ENCODE peak calls at places on chromosome 1, in nine cellular contexts. One of them, this sample, is unnamed.

GRCh38 chr1:235513495-235514366 is 9.5 kb upstream of the B3GALNT2 start:
- DNase-seq in NK-92 treated with Interleukin-12 subunit alpha and Interleukin-12 subunit beta, amount 100 ng/mL, for 24 hours: no peak
- DNase-seq in activated effector memory CD4-positive, alpha-beta T cell treated with anti-CD3 and anti-CD28 coated beads, Interleukin-2, amount 50 U/mL, for 16 hours: no peak
- DNase-seq in NCI-H524: peak; percentile 78
- DNase-seq in GM04503: no peak
- DNase-seq in caudate nucleus: no peak
- DNase-seq in upper lobe of right lung: no peak
- DNase-seq in ACHN: peak; percentile 73
- DNase-seq in stimulated activated CD8-positive, alpha-beta memory T cell treated with anti-CD3 and anti-CD28 coated beads, Interleukin-7, amount 100 ng/mL, for 1 hour: no peak
- DNase-seq in this sample: peak; percentile 57

GRCh38 chr1:226406401-226406881 is 1.5 kb downstream of the PARP1 start:
- DNase-seq in NCI-H524: peak; percentile 14
- DNase-seq in caudate nucleus: no peak
- DNase-seq in activated effector memory CD4-positive, alpha-beta T cell treated with anti-CD3 and anti-CD28 coated beads, Interleukin-2, amount 50 U/mL, for 16 hours: no peak
- DNase-seq in GM04503: no peak
- DNase-seq in stimulated activated CD8-positive, alpha-beta memory T cell treated with anti-CD3 and anti-CD28 coated beads, Interleukin-7, amount 100 ng/mL, for 1 hour: no peak
- DNase-seq in ACHN: peak; percentile 41
- DNase-seq in upper lobe of right lung: no peak
- DNase-seq in NK-92 treated with Interleukin-12 subunit alpha and Interleukin-12 subunit beta, amount 100 ng/mL, for 24 hours: no peak
- DNase-seq in this sample: peak; percentile 48

GRCh38 chr1:30472526-30472925 is 250.9 kb downstream of the MATN1 start:
- DNase-seq in NK-92 treated with Interleukin-12 subunit alpha and Interleukin-12 subunit beta, amount 100 ng/mL, for 24 hours: no peak
- DNase-seq in GM04503: no peak
- DNase-seq in upper lobe of right lung: no peak
- DNase-seq in stimulated activated CD8-positive, alpha-beta memory T cell treated with anti-CD3 and anti-CD28 coated beads, Interleukin-7, amount 100 ng/mL, for 1 hour: no peak
- DNase-seq in activated effector memory CD4-positive, alpha-beta T cell treated with anti-CD3 and anti-CD28 coated beads, Interleukin-2, amount 50 U/mL, for 16 hours: peak; percentile 43
- DNase-seq in ACHN: no peak
- DNase-seq in NCI-H524: no peak
- DNase-seq in caudate nucleus: no peak
- DNase-seq in this sample: no peak

GRCh38 chr1:31798433-31799195 is 17.2 kb downstream of the SPOCD1 start:
- DNase-seq in NK-92 treated with Interleukin-12 subunit alpha and Interleukin-12 subunit beta, amount 100 ng/mL, for 24 hours: no peak
- DNase-seq in NCI-H524: no peak
- DNase-seq in stimulated activated CD8-positive, alpha-beta memory T cell treated with anti-CD3 and anti-CD28 coated beads, Interleukin-7, amount 100 ng/mL, for 1 hour: no peak
- DNase-seq in activated effector memory CD4-positive, alpha-beta T cell treated with anti-CD3 and anti-CD28 coated beads, Interleukin-2, amount 50 U/mL, for 16 hours: no peak
- DNase-seq in caudate nucleus: no peak
- DNase-seq in upper lobe of right lung: peak; percentile 83
- DNase-seq in GM04503: peak; percentile 87
- DNase-seq in ACHN: peak; percentile 55
- DNase-seq in this sample: peak; percentile 85

GRCh38 chr1:1243807-1244191 is 2.7 kb downstream of the C1QTNF12 start:
- DNase-seq in NK-92 treated with Interleukin-12 subunit alpha and Interleukin-12 subunit beta, amount 100 ng/mL, for 24 hours: no peak
- DNase-seq in GM04503: no peak
- DNase-seq in upper lobe of right lung: no peak
- DNase-seq in stimulated activated CD8-positive, alpha-beta memory T cell treated with anti-CD3 and anti-CD28 coated beads, Interleukin-7, amount 100 ng/mL, for 1 hour: no peak
- DNase-seq in activated effector memory CD4-positive, alpha-beta T cell treated with anti-CD3 and anti-CD28 coated beads, Interleukin-2, amount 50 U/mL, for 16 hours: no peak
- DNase-seq in ACHN: no peak
- DNase-seq in caudate nucleus: no peak
- DNase-seq in NCI-H524: no peak
- DNase-seq in this sample: no peak

GRCh38 chr1:58695206-58695605 is 4.7 kb downstream of the MYSM1 start:
- DNase-seq in NCI-H524: no peak
- DNase-seq in upper lobe of right lung: no peak
- DNase-seq in stimulated activated CD8-positive, alpha-beta memory T cell treated with anti-CD3 and anti-CD28 coated beads, Interleukin-7, amount 100 ng/mL, for 1 hour: no peak
- DNase-seq in caudate nucleus: no peak
- DNase-seq in NK-92 treated with Interleukin-12 subunit alpha and Interleukin-12 subunit beta, amount 100 ng/mL, for 24 hours: no peak
- DNase-seq in activated effector memory CD4-positive, alpha-beta T cell treated with anti-CD3 and anti-CD28 coated beads, Interleukin-2, amount 50 U/mL, for 16 hours: no peak
- DNase-seq in GM04503: no peak
- DNase-seq in ACHN: no peak
- DNase-seq in this sample: no peak

GRCh38 chr1:41400235-41400634 is 39.0 kb downstream of the FOXO6 start:
- DNase-seq in ACHN: no peak
- DNase-seq in activated effector memory CD4-positive, alpha-beta T cell treated with anti-CD3 and anti-CD28 coated beads, Interleukin-2, amount 50 U/mL, for 16 hours: no peak
- DNase-seq in stimulated activated CD8-positive, alpha-beta memory T cell treated with anti-CD3 and anti-CD28 coated beads, Interleukin-7, amount 100 ng/mL, for 1 hour: no peak
- DNase-seq in NCI-H524: peak; percentile 79
- DNase-seq in NK-92 treated with Interleukin-12 subunit alpha and Interleukin-12 subunit beta, amount 100 ng/mL, for 24 hours: no peak
- DNase-seq in caudate nucleus: no peak
- DNase-seq in GM04503: no peak
- DNase-seq in upper lobe of right lung: no peak
- DNase-seq in this sample: no peak

GRCh38 chr1:183991360-183992155 is 46.0 kb downstream of the COLGALT2 start:
- DNase-seq in NCI-H524: no peak
- DNase-seq in NK-92 treated with Interleukin-12 subunit alpha and Interleukin-12 subunit beta, amount 100 ng/mL, for 24 hours: no peak
- DNase-seq in caudate nucleus: no peak
- DNase-seq in activated effector memory CD4-positive, alpha-beta T cell treated with anti-CD3 and anti-CD28 coated beads, Interleukin-2, amount 50 U/mL, for 16 hours: no peak
- DNase-seq in stimulated activated CD8-positive, alpha-beta memory T cell treated with anti-CD3 and anti-CD28 coated beads, Interleukin-7, amount 100 ng/mL, for 1 hour: no peak
- DNase-seq in GM04503: no peak
- DNase-seq in ACHN: no peak
- DNase-seq in upper lobe of right lung: no peak
- DNase-seq in this sample: no peak

GRCh38 chr1:225886159-225887029 is 2.6 kb downstream of the LEFTY1 start:
- DNase-seq in caudate nucleus: no peak
- DNase-seq in ACHN: no peak
- DNase-seq in stimulated activated CD8-positive, alpha-beta memory T cell treated with anti-CD3 and anti-CD28 coated beads, Interleukin-7, amount 100 ng/mL, for 1 hour: no peak
- DNase-seq in GM04503: no peak
- DNase-seq in NCI-H524: no peak
- DNase-seq in upper lobe of right lung: no peak
- DNase-seq in NK-92 treated with Interleukin-12 subunit alpha and Interleukin-12 subunit beta, amount 100 ng/mL, for 24 hours: no peak
- DNase-seq in activated effector memory CD4-positive, alpha-beta T cell treated with anti-CD3 and anti-CD28 coated beads, Interleukin-2, amount 50 U/mL, for 16 hours: no peak
- DNase-seq in this sample: no peak

GRCh38 chr1:181541947-181542346 is 58.6 kb downstream of the CACNA1E start:
- DNase-seq in GM04503: no peak
- DNase-seq in stimulated activated CD8-positive, alpha-beta memory T cell treated with anti-CD3 and anti-CD28 coated beads, Interleukin-7, amount 100 ng/mL, for 1 hour: no peak
- DNase-seq in upper lobe of right lung: no peak
- DNase-seq in caudate nucleus: no peak
- DNase-seq in NK-92 treated with Interleukin-12 subunit alpha and Interleukin-12 subunit beta, amount 100 ng/mL, for 24 hours: no peak
- DNase-seq in ACHN: no peak
- DNase-seq in activated effector memory CD4-positive, alpha-beta T cell treated with anti-CD3 and anti-CD28 coated beads, Interleukin-2, amount 50 U/mL, for 16 hours: no peak
- DNase-seq in NCI-H524: no peak
- DNase-seq in this sample: no peak

GRCh38 chr1:1928231-1929101 is 9.4 kb upstream of the TMEM52 start:
- DNase-seq in activated effector memory CD4-positive, alpha-beta T cell treated with anti-CD3 and anti-CD28 coated beads, Interleukin-2, amount 50 U/mL, for 16 hours: no peak
- DNase-seq in ACHN: no peak
- DNase-seq in stimulated activated CD8-positive, alpha-beta memory T cell treated with anti-CD3 and anti-CD28 coated beads, Interleukin-7, amount 100 ng/mL, for 1 hour: no peak
- DNase-seq in GM04503: no peak
- DNase-seq in NCI-H524: no peak
- DNase-seq in upper lobe of right lung: no peak
- DNase-seq in caudate nucleus: no peak
- DNase-seq in NK-92 treated with Interleukin-12 subunit alpha and Interleukin-12 subunit beta, amount 100 ng/mL, for 24 hours: no peak
- DNase-seq in this sample: no peak

GRCh38 chr1:23466423-23466989 is 17.5 kb downstream of the ASAP3 start:
- DNase-seq in ACHN: no peak
- DNase-seq in caudate nucleus: peak; percentile 15
- DNase-seq in NCI-H524: peak; percentile 13
- DNase-seq in activated effector memory CD4-positive, alpha-beta T cell treated with anti-CD3 and anti-CD28 coated beads, Interleukin-2, amount 50 U/mL, for 16 hours: no peak
- DNase-seq in upper lobe of right lung: no peak
- DNase-seq in stimulated activated CD8-positive, alpha-beta memory T cell treated with anti-CD3 and anti-CD28 coated beads, Interleukin-7, amount 100 ng/mL, for 1 hour: no peak
- DNase-seq in NK-92 treated with Interleukin-12 subunit alpha and Interleukin-12 subunit beta, amount 100 ng/mL, for 24 hours: no peak
- DNase-seq in GM04503: no peak
- DNase-seq in this sample: no peak

GRCh38 chr1:229019647-229020281 is 251.1 kb upstream of the RAB4A start:
- DNase-seq in NCI-H524: peak; percentile 8
- DNase-seq in caudate nucleus: no peak
- DNase-seq in stimulated activated CD8-positive, alpha-beta memory T cell treated with anti-CD3 and anti-CD28 coated beads, Interleukin-7, amount 100 ng/mL, for 1 hour: no peak
- DNase-seq in upper lobe of right lung: no peak
- DNase-seq in NK-92 treated with Interleukin-12 subunit alpha and Interleukin-12 subunit beta, amount 100 ng/mL, for 24 hours: no peak
- DNase-seq in GM04503: no peak
- DNase-seq in activated effector memory CD4-positive, alpha-beta T cell treated with anti-CD3 and anti-CD28 coated beads, Interleukin-2, amount 50 U/mL, for 16 hours: no peak
- DNase-seq in ACHN: no peak
- DNase-seq in this sample: no peak

GRCh38 chr1:225554216-225554812 is 98.6 kb downstream of the ENAH start:
- DNase-seq in activated effector memory CD4-positive, alpha-beta T cell treated with anti-CD3 and anti-CD28 coated beads, Interleukin-2, amount 50 U/mL, for 16 hours: no peak
- DNase-seq in ACHN: peak; percentile 53
- DNase-seq in GM04503: no peak
- DNase-seq in caudate nucleus: no peak
- DNase-seq in stimulated activated CD8-positive, alpha-beta memory T cell treated with anti-CD3 and anti-CD28 coated beads, Interleukin-7, amount 100 ng/mL, for 1 hour: no peak
- DNase-seq in NCI-H524: peak; percentile 50
- DNase-seq in upper lobe of right lung: no peak
- DNase-seq in NK-92 treated with Interleukin-12 subunit alpha and Interleukin-12 subunit beta, amount 100 ng/mL, for 24 hours: no peak
- DNase-seq in this sample: peak; percentile 27